ENCODE peak calls at places on chromosomes 13 and 19, in five cellular contexts. J is IMR-90, G is uterus, E is Peyer's patch, H is mucosa of descending colon. D is an unnamed sample.
A peak's percentile ranks its signal among the peaks of the same experiment; 100 is the strongest.

GRCh38 chr13:100588350-100589177 is at the start of gene GGACT:
- DNase-seq in G (peak; percentile 73), J (peak; percentile 37), H (peak; percentile 90), E (peak; percentile 89), D (peak; percentile 85)

GRCh38 chr19:48424694-48425219 is 21.0 kb upstream of the GRWD1 start:
- DNase-seq in J (peak; percentile 72), G (no peak), E (no peak), H (no peak), D (no peak)

GRCh38 chr13:39129253-39129652 is 91.0 kb downstream of the NHLRC3 start:
- DNase-seq in E (no peak), G (no peak), J (no peak), H (no peak), D (no peak)

GRCh38 chr19:32313866-32314265 is 31.5 kb upstream of the ZNF507 start:
- DNase-seq in G (no peak), H (no peak), J (no peak), E (no peak), D (no peak)

GRCh38 chr19:17604372-17605025 is 49.0 kb downstream of the COLGALT1 start:
- DNase-seq in H (no peak), E (no peak), J (no peak), G (no peak), D (no peak)

GRCh38 chr13:46369506-46370268 is 17.4 kb downstream of the RUBCNL start:
- DNase-seq in E (no peak), G (no peak), J (peak; percentile 68), H (no peak), D (no peak)

GRCh38 chr13:107835339-107836018 is 379.9 kb downstream of the LIG4 start:
- DNase-seq in H (no peak), G (no peak), E (no peak), J (peak; percentile 88), D (no peak)

GRCh38 chr13:111313911-111314425 is 6.5 kb upstream of the TEX29 start:
- DNase-seq in H (no peak), G (no peak), J (no peak), E (no peak), D (no peak)

GRCh38 chr19:42606660-42607351 is 12.1 kb upstream of the CEACAM8 start:
- DNase-seq in H (peak; percentile 77), G (no peak), J (peak; percentile 27), E (peak; percentile 62), D (no peak)

GRCh38 chr19:38679839-38680238 is 32.4 kb downstream of the ACTN4 start:
- DNase-seq in G (no peak), E (no peak), H (no peak), J (peak; percentile 63), D (no peak)

GRCh38 chr19:38682872-38683392 is 35.5 kb downstream of the ACTN4 start:
- DNase-seq in G (no peak), J (no peak), E (no peak), H (no peak), D (no peak)

GRCh38 chr19:38684078-38684861 is 36.8 kb downstream of the ACTN4 start:
- DNase-seq in J (peak; percentile 91), G (peak; percentile 80), H (peak; percentile 83), E (peak; percentile 88), D (no peak)

GRCh38 chr19:38683393-38684077 is 36.1 kb downstream of the ACTN4 start:
- DNase-seq in J (peak; percentile 85), E (peak; percentile 92), H (peak; percentile 89), G (peak; percentile 72), D (no peak)

DNA sequence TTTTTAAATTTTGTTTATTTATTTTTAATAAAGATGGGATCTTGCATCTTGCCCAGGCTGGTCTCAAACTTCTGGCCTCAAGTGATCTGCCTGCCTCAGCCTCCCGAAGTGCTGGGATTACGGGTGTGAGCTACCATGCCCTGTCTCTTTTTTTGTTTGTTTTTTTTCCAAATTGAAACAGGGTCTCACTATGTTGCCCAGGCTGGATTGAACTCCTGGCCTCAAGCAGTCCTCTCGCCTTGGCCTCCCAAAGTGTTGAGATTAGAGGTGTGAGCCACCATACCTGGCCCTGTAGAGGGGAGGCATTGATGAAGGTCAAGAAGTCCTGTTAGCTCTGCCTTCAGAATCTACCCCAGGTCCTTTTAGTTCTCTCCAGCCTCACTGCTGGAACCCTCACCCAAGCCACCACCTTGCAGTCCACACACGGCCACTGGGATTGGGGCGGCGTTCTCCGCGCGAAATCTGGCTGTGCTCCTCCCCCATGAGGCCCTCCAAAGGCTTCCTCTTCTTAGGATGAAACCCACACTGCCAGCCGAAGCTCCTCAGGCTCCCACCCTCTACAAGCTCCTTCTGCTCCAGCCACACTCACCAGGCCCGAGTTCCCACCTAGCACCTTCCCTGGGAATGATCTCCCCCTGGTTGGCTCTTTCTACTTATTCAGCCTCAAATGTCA is 34.9 kb downstream of the ACTN4 start:
- DNase-seq in E (no peak), H (no peak), G (no peak), J (no peak), D (no peak)
- H3K4me1 ChIP-seq in E (peaks cover 13% of the 10 kb centered on the region), H (peaks cover 97% of the 10 kb centered on the region), G (peaks cover 50% of the 10 kb centered on the region), J (peaks cover 55% of the 10 kb centered on the region), D (peaks cover 44% of the 10 kb centered on the region)

GRCh38 chr19:40686882-40687524 is 3.4 kb downstream of the NUMBL start:
- DNase-seq in G (no peak), H (no peak), J (no peak), E (no peak), D (no peak)

GRCh38 chr19:40688987-40689338 is 1.5 kb downstream of the NUMBL start:
- DNase-seq in H (no peak), J (no peak), G (no peak), E (no peak), D (no peak)

GRCh38 chr19:40689339-40690049 is 957 bp downstream of the NUMBL start:
- DNase-seq in E (no peak), J (no peak), G (no peak), H (peak; percentile 40), D (no peak)

GRCh38 chr19:40687525-40688016 is 2.9 kb downstream of the NUMBL start:
- DNase-seq in H (peak; percentile 75), E (peak; percentile 75), G (peak; percentile 87), J (peak; percentile 86), D (no peak)

DNA sequence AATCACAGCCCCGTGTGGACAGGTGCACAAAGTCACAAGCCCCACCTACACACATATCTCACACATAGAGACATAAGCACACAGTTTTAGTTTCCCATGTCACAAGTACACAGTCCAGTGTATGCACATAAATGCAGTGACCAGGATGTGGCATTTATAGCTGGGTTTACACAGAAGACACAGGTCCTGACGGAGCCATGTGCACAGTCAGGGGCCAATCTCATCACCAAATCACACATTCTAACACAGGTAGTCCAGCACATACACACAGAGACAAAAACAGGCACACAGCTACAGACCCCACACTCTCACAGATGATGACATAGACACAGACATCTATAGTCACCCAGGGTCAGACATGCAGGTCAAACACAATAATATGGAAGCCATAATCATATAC is 2.2 kb downstream of the NUMBL start:
- DNase-seq in E (no peak), J (no peak), G (no peak), H (no peak), D (no peak)
- H3K4me3 ChIP-seq in E (peak overlapping the region; percentile 3), J (peak overlapping the region; percentile 15), G (no peak overlapping the region), H (no peak overlapping the region), D (no peak overlapping the region)

DNA sequence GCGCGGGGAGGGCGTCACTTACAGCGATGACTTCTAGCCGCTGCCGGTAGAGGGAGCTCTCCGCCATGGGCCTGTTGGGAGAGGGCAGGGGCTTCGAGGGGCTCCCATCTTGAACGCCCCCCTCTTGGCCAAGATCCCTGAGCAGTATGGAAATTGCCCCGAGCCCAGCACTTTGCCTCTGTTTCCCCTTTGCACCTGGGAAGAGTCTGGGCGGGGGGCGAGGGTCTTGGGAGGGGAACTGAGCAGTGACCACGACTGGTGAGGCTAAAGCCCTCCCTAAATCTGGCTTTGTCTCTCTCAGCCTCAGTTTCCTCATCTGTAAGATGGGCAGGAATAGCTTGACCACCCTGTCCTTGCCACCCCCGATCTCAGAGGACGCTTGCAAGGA is 2.8 kb downstream of the PALM3 start:
- DNase-seq in J (no peak), H (peak; percentile 52), G (no peak), E (peak; percentile 58), D (peak; percentile 50)
- TF ChIP-seq CTCF in J (peak; percentile 52), H (peak; percentile 69), G (no peak), E (peak; percentile 50), D (peak; percentile 72)

GRCh38 chr19:423691-424466 is 14.9 kb upstream of the C2CD4C start:
- DNase-seq in E (no peak), G (no peak), J (no peak), H (no peak), D (no peak)
- H3K4me1 ChIP-seq in E (no peaks in the 10 kb centered on the region), G (no peaks in the 10 kb centered on the region), J (no peaks in the 10 kb centered on the region), H (no peaks in the 10 kb centered on the region), D (no peaks in the 10 kb centered on the region)

GRCh38 chr19:44903602-44904425 is 1.8 kb upstream of the APOE start:
- DNase-seq in H (peak; percentile 85), G (peak; percentile 73), J (peak; percentile 49), E (peak; percentile 85), D (peak; percentile 55)

GRCh38 chr19:44905437-44906160 is at the start of gene APOE:
- DNase-seq in E (no peak), H (no peak), J (no peak), G (no peak), D (no peak)

GRCh38 chr19:44907613-44908012 is 2.0 kb downstream of the APOE start:
- DNase-seq in G (no peak), J (no peak), E (no peak), H (no peak), D (no peak)

GRCh38 chr19:44903216-44903601 is 2.4 kb upstream of the APOE start:
- DNase-seq in H (peak; percentile 33), J (no peak), G (no peak), E (no peak), D (no peak)

GRCh38 chr19:44904426-44904994 is 1.1 kb upstream of the APOE start:
- DNase-seq in J (no peak), E (no peak), G (no peak), H (no peak), D (no peak)
- H3K4me3 ChIP-seq in J (no peak overlapping the region), E (no peak overlapping the region), G (no peak overlapping the region), H (no peak overlapping the region), D (no peak overlapping the region)